ENCODE peak calls at places on chromosomes 6 and 20, in six cellular contexts. R is hypothalamus; H is NCI-H2029; E is astrocyte of the cerebellum; Q is activated T-helper 1 cell treated with anti-CD3 and anti-CD28 coated beads, Interleukin-12 subunit alpha, Interleukin-12 subunit beta, Interleukin-2, Interleukin-4 antibody, amounts not matched to agents 30 ng/mL and 10 ng/mL and 1 ng/mL, durations not matched to agents 14 hours and 24 hours and 36 hours; T is HEK293T. F is an unnamed sample.

GRCh38 chr20:63435552-63435951 is 36.9 kb downstream of the KCNQ2 start:
- DNase-seq in H (no peak), Q (no peak), E (no peak), T (no peak), R (no peak), F (no peak)

GRCh38 chr6:111661541-111662041 is 55.9 kb upstream of the TRAF3IP2 start:
- DNase-seq in H (peak), E (no peak), Q (no peak), R (no peak), T (no peak), F (no peak)

GRCh38 chr6:148750826-148751225 is 4.0 kb downstream of the UST start:
- DNase-seq in T (no peak), Q (no peak), R (no peak), E (no peak), H (no peak), F (no peak)

GRCh38 chr20:1505871-1506270 is 14.7 kb upstream of the SIRPB2 start:
- DNase-seq in R (no peak), H (no peak), E (no peak), Q (no peak), T (no peak), F (no peak)

GRCh38 chr6:116220172-116220571 is 33.7 kb downstream of the TSPYL4 start:
- DNase-seq in T (no peak), Q (no peak), H (no peak), E (no peak), R (no peak), F (no peak)

GRCh38 chr6:148367418-148368024 is 24.9 kb downstream of the SASH1 start:
- DNase-seq in Q (peak), T (no peak), R (no peak), H (no peak), E (peak), F (no peak)

GRCh38 chr6:127092486-127092885 is 26.0 kb upstream of the RSPO3 start:
- DNase-seq in H (no peak), R (no peak), T (no peak), E (no peak), Q (no peak), F (no peak)

GRCh38 chr20:57939499-57939898 is 229.7 kb upstream of the PMEPA1 start:
- DNase-seq in T (no peak), H (no peak), Q (no peak), E (no peak), R (no peak), F (no peak)

GRCh38 chr20:18272451-18272850 is 15.9 kb upstream of the ZNF133 start:
- DNase-seq in T (no peak), E (no peak), Q (no peak), R (no peak), H (no peak), F (no peak)

GRCh38 chr6:31871068-31871659 is 7.6 kb downstream of the SLC44A4 start:
- DNase-seq in T (no peak), R (no peak), E (no peak), Q (no peak), H (no peak), F (no peak)

GRCh38 chr6:73418081-73418741 is 23.6 kb downstream of the DDX43 start:
- DNase-seq in E (no peak), Q (no peak), T (no peak), R (no peak), H (no peak), F (no peak)

GRCh38 chr6:139547082-139547776 is 172.8 kb upstream of the CITED2 start:
- DNase-seq in R (no peak), H (no peak), T (no peak), Q (no peak), E (no peak), F (no peak)

GRCh38 chr6:138964012-138964411 is 24.0 kb downstream of the REPS1 start:
- DNase-seq in R (no peak), T (no peak), Q (no peak), H (no peak), E (no peak), F (no peak)

F was measured in non-pigmented ciliary epithelial cell.